ENCODE peak calls at places on chromosomes 16 and 17, in ten cellular contexts. T is pancreas, F is psoas muscle, A is heart left ventricle, S is K562, P is heart right ventricle, H is colonic mucosa, L is stomach, N is tibial artery, W is kidney. X is an unnamed sample. For H3K4me1, the result is how much of the 10 kb centered on the place peaks cover.

GRCh38 chr17:82536220-82537201 is 17.0 kb downstream of the FOXK2 start:
- DNase-seq in T (no peak), F (no peak), A (peak), S (no peak), P (peak), H (peak), L (peak), N (no peak), W (no peak), X (peak)

GRCh38 chr17:9647014-9647413 is 1.7 kb downstream of the USP43 start:
- DNase-seq in T (no peak), F (no peak), A (no peak), S (no peak), P (no peak), H (no peak), L (no peak), N (no peak), W (no peak), X (no peak)

GRCh38 chr17:8818654-8819330 is 19.6 kb upstream of the MFSD6L start:
- DNase-seq in T (no peak), F (no peak), A (no peak), S (no peak), P (no peak), H (no peak), L (no peak), N (no peak), W (no peak), X (no peak)

GRCh38 chr17:40963838-40964237 is 2.9 kb downstream of the KRT39 start:
- DNase-seq in T (no peak), F (no peak), A (no peak), S (peak), P (no peak), H (no peak), L (no peak), N (no peak), W (no peak), X (no peak)

GRCh38 chr16:54633943-54634362 is 296.7 kb upstream of the IRX5 start:
- DNase-seq in T (no peak), F (no peak), A (peak), S (peak), P (peak), H (no peak), L (peak), N (peak), W (no peak), X (no peak)

GRCh38 chr16:88857728-88858339 is 907 bp downstream of the TRAPPC2L start:
- DNase-seq in T (peak), F (peak), A (peak), S (peak), P (peak), H (peak), L (peak), N (peak), W (peak), X (peak)

GRCh38 chr17:66578781-66579489 is 256.0 kb upstream of the CACNG5 start:
- DNase-seq in T (no peak), F (no peak), A (no peak), S (no peak), P (no peak), H (no peak), L (no peak), N (no peak), W (peak), X (no peak)

GRCh38 chr16:64590516-64590915 is 531.3 kb downstream of the CDH11 start:
- DNase-seq in T (no peak), F (no peak), A (no peak), S (no peak), P (no peak), H (no peak), L (no peak), N (no peak), W (no peak), X (no peak)

GRCh38 chr17:68698761-68699160 is 97.6 kb upstream of the FAM20A start:
- DNase-seq in T (peak), F (no peak), A (no peak), S (no peak), P (peak), H (peak), L (no peak), N (no peak), W (no peak), X (peak)

GRCh38 chr17:35978346-35978745 is 3.0 kb downstream of the CCL16 start:
- DNase-seq in T (no peak), F (no peak), A (no peak), S (no peak), P (no peak), H (no peak), L (no peak), N (no peak), W (no peak), X (no peak)

GRCh38 chr16:14559809-14560227 is 70.2 kb downstream of the PARN start:
- DNase-seq in T (no peak), F (no peak), A (no peak), S (no peak), P (no peak), H (no peak), L (peak), N (peak), W (no peak), X (peak)

GRCh38 chr17:59533694-59534093 is 31.7 kb upstream of the DHX40 start:
- DNase-seq in T (no peak), F (no peak), A (no peak), S (no peak), P (no peak), H (no peak), L (no peak), N (no peak), W (no peak), X (no peak)

GRCh38 chr17:38672788-38673713 is 1.7 kb downstream of the EPOP start:
- DNase-seq in T (peak), F (no peak), A (no peak), S (no peak), P (no peak), H (no peak), L (no peak), N (no peak), W (no peak), X (no peak)

GRCh38 chr17:69609495-69610315 is 195.2 kb downstream of the MAP2K6 start:
- DNase-seq in T (no peak), F (no peak), A (no peak), S (peak), P (no peak), H (peak), L (no peak), N (no peak), W (no peak), X (no peak)

GRCh38 chr17:65371702-65372101 is 189.7 kb downstream of the AXIN2 start:
- DNase-seq in T (no peak), F (no peak), A (peak), S (no peak), P (no peak), H (peak), L (peak), N (no peak), W (no peak), X (no peak)

GRCh38 chr16:87002717-87003413 is 314.3 kb downstream of the C16orf95 start:
- DNase-seq in T (no peak), F (no peak), A (no peak), S (no peak), P (no peak), H (no peak), L (no peak), N (peak), W (no peak), X (peak)

GRCh38 chr16:964696-965395 is 5.9 kb downstream of the LMF1 start:
- DNase-seq in T (no peak), F (no peak), A (no peak), S (no peak), P (no peak), H (peak), L (no peak), N (no peak), W (peak), X (no peak)

GRCh38 chr16:17416461-17417221 is 54.1 kb downstream of the XYLT1 start:
- DNase-seq in T (peak), F (no peak), A (peak), S (no peak), P (no peak), H (peak), L (no peak), N (no peak), W (no peak), X (no peak)

GRCh38 chr16:31177136-31177535 is 2.8 kb upstream of the FUS start:
- DNase-seq in T (no peak), F (no peak), A (no peak), S (no peak), P (no peak), H (no peak), L (no peak), N (no peak), W (no peak), X (peak)

GRCh38 chr16:11669380-11670146 is 1.3 kb downstream of the SNN start:
- DNase-seq in T (peak), F (peak), A (peak), S (no peak), P (peak), H (no peak), L (no peak), N (peak), W (peak), X (peak)

GRCh38 chr16:71311553-71312158 is 22.5 kb upstream of the CMTR2 start:
- DNase-seq in T (no peak), F (no peak), A (no peak), S (peak), P (no peak), H (no peak), L (no peak), N (no peak), W (no peak), X (peak)

GRCh38 chr17:28616281-28616680 is 2.3 kb upstream of the RSKR start:
- DNase-seq in T (no peak), F (no peak), A (no peak), S (no peak), P (no peak), H (no peak), L (no peak), N (no peak), W (no peak), X (no peak)

GRCh38 chr17:40598021-40598927 is 33.0 kb upstream of the CCR7 start:
- DNase-seq in T (no peak), F (no peak), A (no peak), S (no peak), P (no peak), H (no peak), L (no peak), N (peak), W (peak), X (no peak)

GRCh38 chr16:85252461-85252860 is 140.2 kb upstream of the CIBAR2 start:
- DNase-seq in T (no peak), F (no peak), A (no peak), S (no peak), P (no peak), H (no peak), L (no peak), N (no peak), W (no peak), X (no peak)

GRCh38 chr16:22031483-22032083 is 23.7 kb downstream of the MOSMO start:
- DNase-seq in T (no peak), F (no peak), A (no peak), S (no peak), P (no peak), H (no peak), L (no peak), N (no peak), W (no peak), X (no peak)

DNA sequence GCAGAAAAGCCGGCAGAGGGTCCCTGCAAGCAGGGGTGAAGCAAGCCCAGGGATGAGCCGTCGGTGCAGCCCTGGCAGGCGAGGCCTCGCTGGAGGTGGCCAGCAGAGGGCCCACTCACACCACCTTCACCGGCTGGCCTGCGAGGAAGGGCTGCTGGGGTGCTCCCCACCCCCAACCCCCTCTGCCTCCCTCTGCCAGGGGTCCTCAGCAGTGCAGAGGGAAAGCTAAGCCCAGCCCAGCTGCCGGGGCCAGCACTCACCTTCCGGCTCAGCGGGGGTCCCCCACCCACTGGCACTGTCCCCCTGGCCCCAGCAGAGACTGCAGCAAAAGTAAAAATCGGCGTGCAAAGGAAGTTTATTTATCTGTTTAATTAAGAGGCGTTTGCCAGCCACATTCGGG is 113.4 kb downstream of the ENGASE start:
- DNase-seq in T (no peak), F (no peak), A (no peak), S (peak), P (no peak), H (no peak), L (no peak), N (no peak), W (no peak), X (no peak)
- TF ChIP-seq CTCF in T (peak), F (peak), A (peak), S (peak), P (peak), H (peak), L (no peak), N (no peak), W (peak), X (peak)

GRCh38 chr16:68086860-68087268 is 1.7 kb downstream of the NFATC3 start:
- DNase-seq in T (no peak), F (no peak), A (no peak), S (no peak), P (no peak), H (no peak), L (no peak), N (no peak), W (no peak), X (no peak)
- H3K4me1 ChIP-seq in T (under half), F (half or more), A (half or more), S (under half), P (half or more), H (under half), L (half or more), N (under half), W (under half), X (under half)

GRCh38 chr17:1220346-1220745 is 40.6 kb upstream of the ABR start:
- DNase-seq in T (no peak), F (no peak), A (no peak), S (no peak), P (no peak), H (no peak), L (no peak), N (no peak), W (no peak), X (no peak)
- H3K27ac ChIP-seq in T (no peak), F (no peak), A (no peak), S (no peak), P (no peak), H (no peak), L (no peak), N (no peak), W (no peak), X (no peak)

GRCh38 chr16:83887088-83887487 is 11.8 kb upstream of the MLYCD start:
- DNase-seq in T (no peak), F (no peak), A (no peak), S (no peak), P (no peak), H (no peak), L (peak), N (no peak), W (no peak), X (no peak)
- TF ChIP-seq CTCF in T (no peak), F (no peak), A (no peak), S (peak), P (no peak), H (no peak), L (no peak), N (no peak), W (no peak), X (no peak)

DNA sequence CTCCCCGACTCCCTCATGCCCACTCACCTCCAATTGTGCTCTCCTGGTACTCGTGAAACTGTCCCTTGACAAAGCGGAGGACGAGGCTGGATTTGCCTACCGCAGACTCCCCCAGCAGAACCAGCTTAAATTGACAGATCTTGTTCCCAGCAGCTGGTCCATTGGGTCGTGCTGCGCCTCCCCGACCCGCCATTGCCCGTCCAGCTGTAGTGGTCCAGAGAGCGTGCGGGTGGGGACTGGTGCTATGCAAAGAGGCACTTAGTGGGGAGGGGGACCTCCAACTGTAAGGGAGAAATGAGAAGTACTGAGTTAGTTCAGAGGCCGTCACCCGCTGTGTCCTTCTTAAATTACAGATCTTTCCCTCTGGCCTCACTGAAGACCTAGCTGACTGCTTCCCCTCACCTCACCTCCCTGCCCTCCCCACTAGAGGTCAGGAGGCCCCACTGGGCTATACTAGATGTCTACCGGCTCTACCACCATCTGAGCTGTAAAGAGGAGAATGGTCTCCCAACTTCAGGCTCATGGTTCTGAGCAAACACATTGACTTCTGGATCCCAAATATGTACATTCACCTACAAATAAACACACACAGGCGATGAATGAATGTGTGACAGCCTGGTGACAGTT is 7.8 kb downstream of the HSPB9 start:
- DNase-seq in T (no peak), F (no peak), A (no peak), S (no peak), P (no peak), H (no peak), L (no peak), N (no peak), W (no peak), X (no peak)
- H3K4me1 ChIP-seq in T (under half), F (half or more), A (half or more), S (under half), P (half or more), H (under half), L (half or more), N (under half), W (half or more), X (half or more)

DNA sequence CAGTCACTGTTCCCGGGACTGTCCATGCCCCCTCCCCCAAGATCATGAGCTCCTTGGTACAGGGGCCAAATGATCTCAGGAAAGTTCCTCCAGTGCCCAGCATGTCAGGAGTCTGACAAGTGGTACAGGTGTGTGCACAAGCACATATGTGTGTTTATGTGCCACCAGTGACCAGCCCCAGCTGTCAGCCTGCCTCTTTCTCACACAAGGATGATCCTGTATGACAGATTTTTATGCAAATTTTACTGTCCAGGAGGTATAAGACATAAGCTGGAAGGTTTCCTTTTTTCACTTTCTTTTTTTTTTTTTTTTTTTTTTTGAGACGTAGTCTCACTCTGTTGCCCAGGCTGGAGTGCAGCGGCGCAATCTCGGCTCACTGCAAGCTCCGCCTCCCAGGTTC is 31.4 kb upstream of the GFOD2 start:
- DNase-seq in T (no peak), F (no peak), A (no peak), S (no peak), P (no peak), H (no peak), L (no peak), N (no peak), W (no peak), X (no peak)
- H3K27ac ChIP-seq in T (no peak), F (no peak), A (no peak), S (no peak), P (no peak), H (no peak), L (no peak), N (no peak), W (no peak), X (no peak)